ENCODE peak calls at places on chromosomes 4 and X, in nine cellular contexts. T, O, E, U, W, K, J, F and X are unnamed samples.

GRCh38 chrX:128601706-128602105 is 549.5 kb upstream of the ACTRT1 start:
- DNase-seq in U (no peak), W (no peak), O (no peak), J (no peak), E (no peak), T (no peak), K (no peak), F (no peak), X (no peak)

GRCh38 chrX:140762061-140762460 is 52.5 kb downstream of the LINC00632 start:
- DNase-seq in F (peak), J (no peak), W (peak), E (peak), T (no peak), O (no peak), U (no peak), K (peak), X (peak)

GRCh38 chr4:89684536-89684935 is 152.4 kb downstream of the SNCA start:
- DNase-seq in F (no peak), E (no peak), K (no peak), T (no peak), U (no peak), O (no peak), J (no peak), W (no peak), X (no peak)

GRCh38 chr4:6119507-6120020 is 80.8 kb downstream of the JAKMIP1 start:
- DNase-seq in O (no peak), E (no peak), K (no peak), F (no peak), T (no peak), U (no peak), J (no peak), W (no peak), X (no peak)

GRCh38 chrX:40834225-40834624 is 98.9 kb upstream of the MED14 start:
- DNase-seq in W (no peak), K (no peak), U (no peak), T (no peak), O (no peak), J (no peak), F (no peak), E (no peak), X (no peak)

GRCh38 chr4:52028970-52029369 is 8.8 kb upstream of the LRRC66 start:
- DNase-seq in U (no peak), J (no peak), T (no peak), E (no peak), K (no peak), W (no peak), F (no peak), O (no peak), X (no peak)

GRCh38 chr4:90113881-90114457 is 13.2 kb upstream of the CCSER1 start:
- DNase-seq in U (no peak), J (no peak), K (no peak), F (no peak), E (no peak), T (no peak), W (no peak), O (no peak), X (no peak)

GRCh38 chrX:23524467-23524866 is 142.8 kb upstream of the PRDX4 start:
- DNase-seq in J (no peak), T (no peak), U (no peak), W (no peak), F (no peak), O (no peak), K (no peak), E (no peak), X (no peak)